ENCODE peak calls at places on chromosomes 16 and 17, in five cellular contexts. W is adrenal gland, X is H54, E is renal cortical epithelial cell, J is Ammon's horn. Q is an unnamed sample.

GRCh38 chr17:8222630-8223355 is 12.4 kb upstream of the AURKB start:
- DNase-seq in W (peak), X (peak), E (peak), J (peak), Q (peak)

GRCh38 chr17:5753421-5753820 is 169.1 kb upstream of the NLRP1 start:
- DNase-seq in W (no peak), X (no peak), E (no peak), J (no peak), Q (no peak)

GRCh38 chr17:17387461-17388362 is 84.5 kb downstream of the NT5M start:
- DNase-seq in W (no peak), X (no peak), E (peak), J (no peak), Q (no peak)

GRCh38 chr17:19762515-19762961 is 14.4 kb upstream of the ALDH3A1 start:
- DNase-seq in W (peak), X (peak), E (peak), J (peak), Q (peak)

GRCh38 chr16:54744998-54745397 is 185.7 kb upstream of the IRX5 start:
- DNase-seq in W (no peak), X (no peak), E (no peak), J (no peak), Q (no peak)

GRCh38 chr17:9115446-9116265 is 94.3 kb downstream of the NTN1 start:
- DNase-seq in W (peak), X (no peak), E (peak), J (peak), Q (peak)

GRCh38 chr16:78184554-78185183 is 85.2 kb downstream of the WWOX start:
- DNase-seq in W (no peak), X (no peak), E (peak), J (no peak), Q (no peak)

GRCh38 chr16:86095131-86095752 is 196.3 kb downstream of the IRF8 start:
- DNase-seq in W (peak), X (no peak), E (no peak), J (no peak), Q (no peak)

GRCh38 chr16:70692130-70692470 is 6.2 kb upstream of the MTSS2 start:
- DNase-seq in W (no peak), X (no peak), E (no peak), J (no peak), Q (no peak)

GRCh38 chr17:1714980-1715802 is 5.0 kb upstream of the TLCD2 start:
- DNase-seq in W (peak), X (peak), E (peak), J (no peak), Q (peak)

Q was measured in globus pallidus.